ENCODE peak calls at places on chromosome 14, in nine cellular contexts. U is A549, R is heart left ventricle, X is heart right ventricle, A is tibial nerve, M is K562, K is osteoblast, N is left ventricle myocardium inferior, L is IMR-90. T is an unnamed sample.

GRCh38 chr14:60722836-60723217 is 1.3 kb downstream of the SIX4 start:
- DNase-seq in U (peak; percentile 7), R (no peak), X (peak; percentile 13), A (no peak), M (peak; percentile 36), K (peak; percentile 78), N (no peak), L (peak; percentile 11), T (no peak)

GRCh38 chr14:56127156-56127555 is 8.9 kb downstream of the PELI2 start:
- DNase-seq in U (no peak), R (no peak), X (no peak), A (no peak), M (no peak), K (no peak), N (no peak), L (no peak), T (no peak)

GRCh38 chr14:69260979-69261605 is 1.1 kb downstream of the GALNT16 start:
- DNase-seq in U (peak; percentile 43), R (peak; percentile 67), X (peak; percentile 67), A (no peak), M (peak; percentile 67), K (peak; percentile 92), N (peak; percentile 50), L (no peak), T (peak; percentile 66)

GRCh38 chr14:96793547-96793946 is 3.6 kb upstream of the VRK1 start:
- DNase-seq in U (no peak), R (no peak), X (no peak), A (no peak), M (no peak), K (no peak), N (no peak), L (no peak), T (no peak)

GRCh38 chr14:63286071-63286470 is 32.7 kb downstream of the GPHB5 start:
- DNase-seq in U (no peak), R (no peak), X (no peak), A (no peak), M (no peak), K (no peak), N (no peak), L (no peak), T (no peak)

GRCh38 chr14:31457665-31458659 is 656 bp upstream of the DTD2 start:
- DNase-seq in U (peak; percentile 10), R (no peak), X (no peak), A (no peak), M (no peak), K (no peak), N (no peak), L (no peak), T (no peak)

GRCh38 chr14:96888593-96888992 is 91.4 kb downstream of the VRK1 start:
- DNase-seq in U (no peak), R (no peak), X (no peak), A (no peak), M (peak; percentile 12), K (no peak), N (no peak), L (no peak), T (no peak)

GRCh38 chr14:56172571-56172971 is 54.4 kb downstream of the PELI2 start:
- DNase-seq in U (peak; percentile 39), R (no peak), X (no peak), A (no peak), M (no peak), K (peak; percentile 44), N (no peak), L (peak; percentile 92), T (no peak)

GRCh38 chr14:105176513-105176912 is 4.6 kb downstream of the NUDT14 start:
- DNase-seq in U (no peak), R (no peak), X (no peak), A (no peak), M (no peak), K (no peak), N (no peak), L (no peak), T (no peak)

GRCh38 chr14:67620217-67620789 is 583 bp downstream of the ARG2 start:
- DNase-seq in U (no peak), R (no peak), X (peak; percentile 13), A (no peak), M (peak; percentile 18), K (no peak), N (no peak), L (peak; percentile 7), T (peak; percentile 34)

GRCh38 chr14:67619446-67620216 is at the start of gene ARG2:
- DNase-seq in U (peak; percentile 96), R (peak; percentile 97), X (peak; percentile 97), A (peak; percentile 96), M (peak; percentile 94), K (peak; percentile 94), N (peak; percentile 97), L (peak; percentile 91), T (peak; percentile 100)

GRCh38 chr14:67622675-67623074 is 3.0 kb downstream of the ARG2 start:
- DNase-seq in U (peak; percentile 36), R (no peak), X (no peak), A (no peak), M (peak; percentile 52), K (peak; percentile 92), N (no peak), L (peak; percentile 85), T (no peak)

GRCh38 chr14:67627519-67627918 is 7.8 kb downstream of the ARG2 start:
- DNase-seq in U (no peak), R (no peak), X (no peak), A (no peak), M (no peak), K (no peak), N (no peak), L (no peak), T (no peak)

GRCh38 chr14:67623114-67623513 is 3.4 kb downstream of the ARG2 start:
- DNase-seq in U (no peak), R (no peak), X (no peak), A (no peak), M (no peak), K (peak; percentile 34), N (no peak), L (no peak), T (no peak)
- H3K27ac ChIP-seq in U (peak overlapping the region; percentile 11), R (no peak overlapping the region), X (peak overlapping the region; percentile 31), A (no peak overlapping the region), M (peak overlapping the region; percentile 69), K (peak overlapping the region; percentile 61), N (no peak overlapping the region), L (no peak overlapping the region), T (no peak overlapping the region)

GRCh38 chr14:64760146-64760755 is 56.0 kb downstream of the PLEKHG3 start:
- DNase-seq in U (peak; percentile 76), R (peak; percentile 61), X (peak; percentile 51), A (no peak), M (peak; percentile 73), K (peak; percentile 95), N (no peak), L (peak; percentile 42), T (peak; percentile 62)
- H3K4me1 ChIP-seq in U (peaks cover 94% of the 10 kb centered on the region), R (no peaks in the 10 kb centered on the region), X (peaks cover 92% of the 10 kb centered on the region), A (peaks cover 36% of the 10 kb centered on the region), M (peaks cover 12% of the 10 kb centered on the region), K (peaks cover 45% of the 10 kb centered on the region), N (peaks cover 83% of the 10 kb centered on the region), L (peaks cover 52% of the 10 kb centered on the region), T (no peaks in the 10 kb centered on the region)

GRCh38 chr14:89252887-89253532 is 164.0 kb downstream of the FOXN3 start:
- DNase-seq in U (peak; percentile 11), R (no peak), X (no peak), A (no peak), M (no peak), K (peak; percentile 72), N (no peak), L (peak; percentile 11), T (peak; percentile 27)
- TF ChIP-seq CTCF in U (no peak), R (peak; percentile 7), X (no peak), A (no peak), M (no peak), K (no peak), N (no peak), L (no peak), T (peak; percentile 17)

GRCh38 chr14:34817768-34818167 is 57.4 kb downstream of the BAZ1A start:
- DNase-seq in U (no peak), R (no peak), X (no peak), A (no peak), M (no peak), K (peak; percentile 76), N (no peak), L (no peak), T (no peak)
- H3K27ac ChIP-seq in U (no peak overlapping the region), R (no peak overlapping the region), X (no peak overlapping the region), A (no peak overlapping the region), M (no peak overlapping the region), K (no peak overlapping the region), N (no peak overlapping the region), L (no peak overlapping the region), T (no peak overlapping the region)

GRCh38 chr14:35349496-35349895 is 55.1 kb downstream of the NFKBIA start:
- DNase-seq in U (no peak), R (no peak), X (no peak), A (no peak), M (no peak), K (no peak), N (no peak), L (no peak), T (no peak)
- H3K4me1 ChIP-seq in U (peaks cover 31% of the 10 kb centered on the region), R (no peaks in the 10 kb centered on the region), X (peaks cover 22% of the 10 kb centered on the region), A (no peaks in the 10 kb centered on the region), M (peaks cover 9% of the 10 kb centered on the region), K (no peaks in the 10 kb centered on the region), N (peaks cover 16% of the 10 kb centered on the region), L (peaks cover 5% of the 10 kb centered on the region), T (no peaks in the 10 kb centered on the region)

DNA sequence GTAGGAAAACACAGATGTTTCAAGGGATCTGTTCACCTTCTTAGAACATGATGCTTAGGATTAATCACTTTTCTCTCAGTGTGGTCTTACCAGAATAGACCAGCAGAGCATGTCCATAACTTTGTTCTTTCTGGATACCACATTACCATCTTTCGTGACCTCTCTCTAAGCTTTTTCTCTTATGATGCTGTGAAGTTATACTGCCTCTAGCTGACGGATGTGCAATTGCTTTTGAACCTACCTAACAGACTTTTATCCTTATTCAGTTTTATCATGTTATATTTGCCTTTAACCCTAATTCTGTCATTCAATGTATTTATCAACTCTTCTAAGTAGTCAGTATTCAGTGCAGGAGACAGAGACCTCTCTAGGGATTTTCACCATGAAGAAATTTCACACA is 246.7 kb downstream of the DACT1 start:
- DNase-seq in U (peak; percentile 13), R (no peak), X (no peak), A (no peak), M (no peak), K (no peak), N (no peak), L (no peak), T (no peak)
- TF ChIP-seq CTCF in U (peak; percentile 21), R (peak; percentile 4), X (no peak), A (no peak), M (no peak), K (peak; percentile 17), N (peak; percentile 25), L (peak; percentile 14), T (peak; percentile 34)

GRCh38 chr14:24432259-24433131 is 2.7 kb downstream of the KHNYN start:
- DNase-seq in U (no peak), R (no peak), X (no peak), A (no peak), M (no peak), K (no peak), N (no peak), L (peak; percentile 26), T (no peak)
- H3K27ac ChIP-seq in U (peak overlapping the region; percentile 51), R (peak overlapping the region; percentile 96), X (peak overlapping the region; percentile 99), A (no peak overlapping the region), M (no peak overlapping the region), K (no peak overlapping the region), N (peak overlapping the region; percentile 96), L (no peak overlapping the region), T (no peak overlapping the region)

T was measured in right lobe of liver.